ENCODE peak calls at places on chromosomes 4 and X, in seven cellular contexts. M is sciatic nerve; L is GM12891; U is activated T-helper 1 cell treated with anti-CD3 and anti-CD28 coated beads, Interleukin-2, amount 50 U/mL, for 16 hours; F is NCI-H460; K is AG09319; W is KG1. O is an unnamed sample.
A peak's percentile ranks its signal among the peaks of the same experiment; 100 is the strongest.

GRCh38 chrX:9539611-9540387 is 74.9 kb downstream of the TBL1X start:
- DNase-seq in U (no peak), F (no peak), L (no peak), M (no peak), K (no peak), W (no peak), O (no peak)

GRCh38 chrX:37509349-37509748 is 62.1 kb upstream of the LANCL3 start:
- DNase-seq in U (no peak), K (no peak), M (no peak), F (no peak), L (no peak), W (no peak), O (peak; percentile 30)

GRCh38 chr4:163548481-163549243 is 54.2 kb downstream of the TMA16 start:
- DNase-seq in K (peak; percentile 29), L (no peak), M (no peak), U (no peak), F (peak; percentile 33), W (no peak), O (peak; percentile 68)

GRCh38 chr4:154622598-154622997 is 10.1 kb upstream of the FGG start:
- DNase-seq in U (no peak), K (no peak), M (no peak), F (peak; percentile 44), L (peak; percentile 12), W (no peak), O (peak; percentile 20)

GRCh38 chr4:8347660-8348059 is 78.1 kb downstream of the HTRA3 start:
- DNase-seq in U (no peak), L (no peak), K (no peak), M (peak; percentile 34), F (no peak), W (no peak), O (no peak)

GRCh38 chrX:154384284-154384892 is 5.3 kb downstream of the EMD start:
- DNase-seq in U (no peak), L (no peak), K (no peak), M (peak; percentile 63), F (no peak), W (no peak), O (no peak)

GRCh38 chr4:137534516-137534915 is 2.2 kb upstream of the PCDH18 start:
- DNase-seq in L (no peak), W (no peak), F (no peak), M (no peak), U (no peak), K (no peak), O (no peak)

GRCh38 chr4:38180456-38180855 is 220.3 kb downstream of the PTTG2 start:
- DNase-seq in L (no peak), W (no peak), K (no peak), M (no peak), F (no peak), U (no peak), O (no peak)

GRCh38 chrX:106039920-106040319 is 1.4 kb upstream of the SERPINA7 start:
- DNase-seq in K (no peak), L (no peak), M (no peak), F (no peak), U (no peak), W (no peak), O (no peak)

GRCh38 chr4:8818063-8818881 is 53.4 kb downstream of the HMX1 start:
- DNase-seq in M (peak; percentile 45), W (no peak), L (no peak), K (no peak), F (no peak), U (no peak), O (no peak)

GRCh38 chr4:7132730-7133582 is 59.4 kb upstream of the SORCS2 start:
- DNase-seq in L (no peak), M (no peak), K (peak; percentile 12), U (no peak), F (no peak), W (no peak), O (no peak)

GRCh38 chr4:41069268-41069667 is 145.1 kb downstream of the APBB2 start:
- DNase-seq in L (no peak), M (no peak), F (no peak), U (no peak), W (no peak), K (no peak), O (no peak)

GRCh38 chr4:173538148-173538902 is 8.3 kb upstream of the HAND2 start:
- DNase-seq in F (no peak), K (no peak), W (no peak), U (no peak), M (no peak), L (no peak), O (no peak)

GRCh38 chr4:128757712-128758111 is 51.8 kb upstream of the JADE1 start:
- DNase-seq in W (no peak), L (no peak), M (no peak), F (no peak), K (no peak), U (no peak), O (no peak)

GRCh38 chrX:73930300-73930699 is 367.3 kb downstream of the CHIC1 start:
- DNase-seq in K (no peak), F (no peak), W (no peak), U (no peak), M (no peak), L (no peak), O (no peak)

GRCh38 chrX:4935846-4936245 is 1222.4 kb upstream of the PRKX start:
- DNase-seq in L (no peak), F (no peak), W (peak; percentile 26), U (no peak), M (no peak), K (no peak), O (no peak)

GRCh38 chr4:48008021-48008596 is 8.4 kb downstream of the CNGA1 start:
- DNase-seq in L (no peak), F (no peak), K (no peak), W (no peak), U (no peak), M (no peak), O (peak; percentile 26)

GRCh38 chr4:109183851-109184345 is 118.6 kb downstream of the COL25A1 start:
- DNase-seq in U (no peak), K (no peak), W (no peak), M (no peak), L (no peak), F (no peak), O (no peak)

GRCh38 chr4:79651516-79651915 is 243.5 kb upstream of the GK2 start:
- DNase-seq in U (no peak), L (no peak), M (no peak), F (no peak), W (no peak), K (no peak), O (no peak)

GRCh38 chr4:178192611-178193010 is 750.4 kb upstream of the AGA start:
- DNase-seq in U (no peak), F (no peak), L (no peak), K (no peak), M (no peak), W (no peak), O (no peak)

GRCh38 chr4:87985097-87985886 is 9.8 kb downstream of the SPP1 start:
- DNase-seq in W (peak; percentile 41), M (peak; percentile 71), U (no peak), F (peak; percentile 75), K (no peak), L (no peak), O (peak; percentile 5)

GRCh38 chr4:99856166-99856565 is 38.1 kb downstream of the LAMTOR3 start:
- DNase-seq in L (no peak), U (no peak), K (no peak), F (no peak), W (peak; percentile 36), M (no peak), O (peak; percentile 36)

GRCh38 chrX:21398424-21398823 is 24.2 kb downstream of the CNKSR2 start:
- DNase-seq in L (no peak), M (no peak), W (no peak), K (no peak), U (no peak), F (no peak), O (peak; percentile 2)

GRCh38 chrX:151753313-151754041 is 18.9 kb downstream of the CNGA2 start:
- DNase-seq in F (peak; percentile 48), K (peak; percentile 19), L (peak; percentile 31), U (no peak), M (peak; percentile 76), W (no peak), O (peak; percentile 24)

GRCh38 chr4:54400802-54401201 is 171.7 kb downstream of the PDGFRA start:
- DNase-seq in W (no peak), U (no peak), L (no peak), F (no peak), K (peak; percentile 7), M (no peak), O (no peak)

GRCh38 chr4:100165809-100166208 is 24.5 kb downstream of the DDIT4L start:
- DNase-seq in L (no peak), F (no peak), U (no peak), W (no peak), K (no peak), M (no peak), O (no peak)

GRCh38 chr4:24260922-24261581 is 323.3 kb downstream of the DHX15 start:
- DNase-seq in M (peak; percentile 58), F (no peak), K (no peak), U (no peak), L (no peak), W (no peak), O (no peak)

GRCh38 chrX:125205918-125206665 is 113.6 kb upstream of the TEX13C start:
- DNase-seq in F (peak; percentile 22), K (no peak), U (no peak), W (no peak), M (no peak), L (no peak), O (peak; percentile 16)

GRCh38 chr4:146661368-146661767 is 22.7 kb downstream of the POU4F2 start:
- DNase-seq in K (no peak), U (no peak), M (no peak), W (no peak), L (no peak), F (no peak), O (no peak)

GRCh38 chr4:39205000-39205399 is 22.7 kb downstream of the WDR19 start:
- DNase-seq in K (no peak), L (no peak), F (no peak), M (no peak), U (no peak), W (no peak), O (peak; percentile 3)

GRCh38 chr4:101355767-101356702 is 8.7 kb upstream of the PPP3CA start:
- DNase-seq in M (no peak), K (peak; percentile 70), L (no peak), W (no peak), F (peak; percentile 14), U (no peak), O (no peak)

GRCh38 chr4:67885727-67886126 is 1.9 kb upstream of the TMPRSS11D start:
- DNase-seq in L (no peak), M (no peak), F (peak; percentile 65), W (no peak), U (no peak), K (peak; percentile 54), O (no peak)